ENCODE peak calls at places on chromosome 10, in seven cellular contexts. X is nucleus accumbens, I is glutamatergic neuron, C is fibroblast of lung, N is KBM-7, W is right atrium auricular region, G is HL-60. B is an unnamed sample.

GRCh38 chr10:31618541-31619291 is 299.7 kb downstream of the ZEB1 start:
- DNase-seq in X (no peak), I (no peak), C (peak; percentile 91), N (no peak), W (peak; percentile 74), G (no peak), B (no peak)

GRCh38 chr10:12208460-12208859 is 12.5 kb downstream of the CDC123 start:
- DNase-seq in X (no peak), I (no peak), C (no peak), N (no peak), W (no peak), G (no peak), B (no peak)

GRCh38 chr10:105494944-105495343 is 853.9 kb downstream of the SORCS3 start:
- DNase-seq in X (no peak), I (no peak), C (no peak), N (no peak), W (no peak), G (no peak), B (no peak)

GRCh38 chr10:132918617-132919373 is 23.6 kb downstream of the CFAP46 start:
- DNase-seq in X (no peak), I (no peak), C (no peak), N (no peak), W (no peak), G (no peak), B (no peak)

GRCh38 chr10:65313406-65313805 is 1612.4 kb upstream of the LRRTM3 start:
- DNase-seq in X (no peak), I (no peak), C (peak; percentile 2), N (no peak), W (no peak), G (no peak), B (no peak)

GRCh38 chr10:76393875-76394706 is 962.7 kb downstream of the LRMDA start:
- DNase-seq in X (no peak), I (no peak), C (no peak), N (no peak), W (no peak), G (no peak), B (no peak)

GRCh38 chr10:90871279-90871760 is 454 bp upstream of the RPP30 start:
- DNase-seq in X (no peak), I (peak; percentile 61), C (peak; percentile 90), N (peak; percentile 77), W (no peak), G (peak; percentile 58), B (peak; percentile 39)

GRCh38 chr10:98144985-98145384 is 10.5 kb downstream of the R3HCC1L start:
- DNase-seq in X (no peak), I (no peak), C (no peak), N (no peak), W (no peak), G (no peak), B (no peak)

GRCh38 chr10:118017071-118017740 is 29.5 kb downstream of the RAB11FIP2 start:
- DNase-seq in X (no peak), I (peak; percentile 59), C (no peak), N (no peak), W (no peak), G (no peak), B (no peak)

GRCh38 chr10:132539894-132540293 is 2.3 kb downstream of the INPP5A start:
- DNase-seq in X (no peak), I (no peak), C (peak; percentile 63), N (no peak), W (no peak), G (no peak), B (no peak)

GRCh38 chr10:90947025-90947960 is 26.4 kb upstream of the ANKRD1 start:
- DNase-seq in X (no peak), I (no peak), C (no peak), N (peak; percentile 38), W (no peak), G (no peak), B (no peak)

GRCh38 chr10:98173258-98173657 is 38.8 kb downstream of the R3HCC1L start:
- DNase-seq in X (no peak), I (peak; percentile 38), C (no peak), N (no peak), W (no peak), G (no peak), B (no peak)

GRCh38 chr10:75593690-75594556 is 162.5 kb downstream of the LRMDA start:
- DNase-seq in X (no peak), I (no peak), C (no peak), N (no peak), W (no peak), G (no peak), B (no peak)

GRCh38 chr10:30832727-30833624 is 198.7 kb downstream of the ZNF438 start:
- DNase-seq in X (no peak), I (no peak), C (no peak), N (no peak), W (no peak), G (no peak), B (no peak)

B was measured in NCI-H526 treated with DMSO at 0.1 percent for 48 hours.